ENCODE peak calls at places on chromosomes 11 and 22, in four cellular contexts. C is IMR-90, F is SK-N-SH, A is A549. K is an unnamed sample.

GRCh38 chr11:84969103-84969502 is 658.0 kb downstream of the DLG2 start:
- DNase-seq in C (no peak), F (no peak), A (no peak), K (no peak)

GRCh38 chr22:29383740-29384139 is 4.6 kb downstream of the AP1B1 start:
- DNase-seq in C (no peak), F (no peak), A (no peak), K (no peak)

GRCh38 chr11:63775221-63775620 is 6.6 kb upstream of the ZFTA start:
- DNase-seq in C (peak), F (no peak), A (no peak), K (no peak)

GRCh38 chr11:9758676-9759518 is 95.0 kb downstream of the SWAP70 start:
- DNase-seq in C (peak), F (peak), A (peak), K (no peak)

GRCh38 chr22:50530280-50530856 is 556 bp upstream of the TYMP start:
- DNase-seq in C (peak), F (no peak), A (peak), K (no peak)

GRCh38 chr22:19896665-19897355 is 42.1 kb upstream of the GNB1L start:
- DNase-seq in C (no peak), F (peak), A (no peak), K (no peak)

GRCh38 chr22:35335936-35336781 is 36.5 kb downstream of the TOM1 start:
- DNase-seq in C (no peak), F (peak), A (no peak), K (no peak)

GRCh38 chr11:19679952-19680823 is 32.4 kb upstream of the NAV2 start:
- DNase-seq in C (peak), F (peak), A (peak), K (no peak)

GRCh38 chr22:43745783-43746356 is 66.2 kb downstream of the EFCAB6 start:
- DNase-seq in C (no peak), F (no peak), A (no peak), K (no peak)

GRCh38 chr22:40853961-40854360 is 2.5 kb downstream of the ST13 start:
- DNase-seq in C (no peak), F (peak), A (no peak), K (no peak)

GRCh38 chr11:78526497-78527146 is 48.0 kb downstream of the NARS2 start:
- DNase-seq in C (no peak), F (no peak), A (no peak), K (no peak)

GRCh38 chr11:111308140-111308539 is 9.8 kb downstream of the POU2AF3 start:
- DNase-seq in C (peak), F (no peak), A (peak), K (no peak)

GRCh38 chr22:21942407-21942895 is 10.2 kb downstream of the PPM1F start:
- DNase-seq in C (peak), F (no peak), A (peak), K (no peak)
- TF ChIP-seq USF2 in C (no peak), F (no peak), A (no peak), K (no peak)

GRCh38 chr11:33463059-33463458 is 205.9 kb downstream of the HIPK3 start:
- DNase-seq in C (peak), F (no peak), A (no peak), K (no peak)
- H3K27ac ChIP-seq in C (no peak), F (no peak), A (no peak), K (no peak)

GRCh38 chr22:24482998-24483397 is 12.1 kb upstream of the UPB1 start:
- DNase-seq in C (no peak), F (no peak), A (no peak), K (no peak)
- H3K4me2 ChIP-seq in C (no peak), F (peak), A (peak), K (no peak)

GRCh38 chr22:47148956-47149748 is 386.7 kb downstream of the TBC1D22A start:
- DNase-seq in C (no peak), F (no peak), A (no peak), K (no peak)
- TF ChIP-seq USF2 in C (no peak), F (no peak), A (no peak), K (no peak)

DNA sequence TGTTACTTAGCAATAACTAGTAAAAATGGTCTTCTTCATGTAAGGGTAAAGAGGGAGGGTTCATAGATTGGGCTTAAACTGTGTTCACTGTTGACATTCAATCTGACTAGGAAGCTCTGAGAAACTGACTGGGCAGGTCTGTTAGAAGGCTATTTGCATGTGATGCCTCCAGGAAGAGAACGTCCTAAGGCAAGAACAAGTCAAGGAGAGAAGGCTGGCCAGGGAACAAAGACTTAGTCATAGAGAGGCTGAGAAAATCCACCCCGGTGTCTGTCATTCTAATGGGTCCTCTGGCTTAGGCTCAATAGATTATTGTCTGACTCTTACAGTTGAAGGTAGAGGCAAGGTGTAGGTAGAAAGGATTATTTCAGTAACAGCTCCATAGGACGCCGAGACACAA is 50.3 kb upstream of the CD44 start:
- DNase-seq in C (peak), F (no peak), A (no peak), K (no peak)
- H3K27ac ChIP-seq in C (no peak), F (no peak), A (no peak), K (no peak)

GRCh38 chr11:29781268-29781667 is 235.6 kb downstream of the KCNA4 start:
- DNase-seq in C (no peak), F (no peak), A (no peak), K (no peak)
- H3K4me2 ChIP-seq in C (no peak), F (no peak), A (no peak), K (no peak)

DNA sequence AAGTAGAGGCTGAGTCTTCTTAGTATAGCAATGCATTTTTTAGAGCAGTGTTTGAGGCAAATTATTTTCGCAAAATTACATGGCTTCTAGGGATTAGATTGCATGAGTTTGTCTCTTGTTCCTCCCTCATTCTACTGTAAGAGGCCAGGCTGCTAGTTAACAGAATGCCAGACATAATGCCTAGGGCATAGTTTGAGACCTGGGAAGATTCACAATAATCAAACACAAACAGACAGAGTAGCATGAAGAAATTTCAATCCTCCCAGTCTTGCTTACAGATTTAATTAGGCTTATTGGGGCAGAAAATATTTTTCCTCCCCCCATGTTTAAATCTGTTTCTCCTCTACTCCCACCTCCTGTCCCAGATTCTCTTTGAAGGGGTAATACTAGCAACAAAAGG is 48.3 kb downstream of the ARHGEF12 start:
- DNase-seq in C (no peak), F (peak), A (no peak), K (no peak)
- TF ChIP-seq USF2 in C (no peak), F (no peak), A (no peak), K (no peak)

GRCh38 chr11:46238967-46239800 is 38.3 kb upstream of the CREB3L1 start:
- DNase-seq in C (peak), F (peak), A (peak), K (no peak)

GRCh38 chr11:46239801-46240061 is 37.7 kb upstream of the CREB3L1 start:
- DNase-seq in C (peak), F (no peak), A (no peak), K (no peak)

GRCh38 chr11:46240861-46241260 is 36.6 kb upstream of the CREB3L1 start:
- DNase-seq in C (no peak), F (no peak), A (no peak), K (no peak)

GRCh38 chr11:46238078-46238966 is 39.1 kb upstream of the CREB3L1 start:
- DNase-seq in C (peak), F (peak), A (peak), K (no peak)

GRCh38 chr11:46240371-46240770 is 37.1 kb upstream of the CREB3L1 start:
- DNase-seq in C (no peak), F (no peak), A (no peak), K (no peak)
- H3K27ac ChIP-seq in C (no peak), F (no peak), A (no peak), K (no peak)